ENCODE peak calls at places on chromosomes 5 and 9, in ten cellular contexts. One of them, this sample, is unnamed.

GRCh38 chr5:56329652-56330051 is 96.5 kb upstream of the ANKRD55 start:
- DNase-seq in GM13977: peak; percentile 59
- DNase-seq in ovary: no peak
- DNase-seq in fibroblast of pulmonary artery: no peak
- DNase-seq in bronchial epithelial cell: peak; percentile 79
- DNase-seq in cardiac fibroblast: no peak
- DNase-seq in Calu3: no peak
- DNase-seq in lower leg skin: no peak
- DNase-seq in HepG2: peak; percentile 30
- DNase-seq in endothelial cell: no peak
- DNase-seq in this sample: no peak

GRCh38 chr5:32708949-32709348 is 2.2 kb upstream of the NPR3 start:
- DNase-seq in lower leg skin: no peak
- DNase-seq in endothelial cell: no peak
- DNase-seq in fibroblast of pulmonary artery: no peak
- DNase-seq in cardiac fibroblast: no peak
- DNase-seq in ovary: no peak
- DNase-seq in bronchial epithelial cell: no peak
- DNase-seq in HepG2: no peak
- DNase-seq in GM13977: peak; percentile 23
- DNase-seq in Calu3: no peak
- DNase-seq in this sample: peak; percentile 8

GRCh38 chr5:130099001-130099400 is 194.7 kb downstream of the CHSY3 start:
- DNase-seq in cardiac fibroblast: no peak
- DNase-seq in HepG2: no peak
- DNase-seq in ovary: no peak
- DNase-seq in GM13977: no peak
- DNase-seq in Calu3: no peak
- DNase-seq in bronchial epithelial cell: no peak
- DNase-seq in fibroblast of pulmonary artery: no peak
- DNase-seq in endothelial cell: no peak
- DNase-seq in lower leg skin: no peak
- DNase-seq in this sample: no peak

GRCh38 chr5:34959323-34959722 is 30.0 kb downstream of the DNAJC21 start:
- DNase-seq in endothelial cell: no peak
- DNase-seq in bronchial epithelial cell: peak; percentile 70
- DNase-seq in GM13977: peak; percentile 61
- DNase-seq in cardiac fibroblast: peak; percentile 15
- DNase-seq in HepG2: no peak
- DNase-seq in fibroblast of pulmonary artery: peak; percentile 41
- DNase-seq in lower leg skin: no peak
- DNase-seq in Calu3: no peak
- DNase-seq in ovary: no peak
- DNase-seq in this sample: peak; percentile 19

GRCh38 chr5:128538249-128539037 is 398 bp upstream of the FBN2 start:
- DNase-seq in fibroblast of pulmonary artery: peak; percentile 91
- DNase-seq in GM13977: peak; percentile 18
- DNase-seq in endothelial cell: peak; percentile 76
- DNase-seq in Calu3: peak; percentile 16
- DNase-seq in lower leg skin: no peak
- DNase-seq in ovary: peak; percentile 63
- DNase-seq in HepG2: no peak
- DNase-seq in bronchial epithelial cell: peak; percentile 39
- DNase-seq in cardiac fibroblast: peak; percentile 90
- DNase-seq in this sample: no peak

GRCh38 chr5:51386916-51387853 is 3.9 kb downstream of the ISL1 start:
- DNase-seq in bronchial epithelial cell: no peak
- DNase-seq in cardiac fibroblast: no peak
- DNase-seq in GM13977: no peak
- DNase-seq in fibroblast of pulmonary artery: no peak
- DNase-seq in HepG2: no peak
- DNase-seq in endothelial cell: no peak
- DNase-seq in lower leg skin: no peak
- DNase-seq in Calu3: peak; percentile 65
- DNase-seq in ovary: no peak
- DNase-seq in this sample: no peak

GRCh38 chr5:173745123-173745522 is 128.7 kb upstream of the BOD1 start:
- DNase-seq in ovary: no peak
- DNase-seq in endothelial cell: no peak
- DNase-seq in fibroblast of pulmonary artery: no peak
- DNase-seq in cardiac fibroblast: no peak
- DNase-seq in HepG2: no peak
- DNase-seq in lower leg skin: no peak
- DNase-seq in Calu3: no peak
- DNase-seq in bronchial epithelial cell: no peak
- DNase-seq in GM13977: peak; percentile 34
- DNase-seq in this sample: no peak

GRCh38 chr5:148290271-148291195 is 21.7 kb upstream of the SPINK7 start:
- DNase-seq in Calu3: no peak
- DNase-seq in bronchial epithelial cell: peak; percentile 40
- DNase-seq in cardiac fibroblast: peak; percentile 39
- DNase-seq in fibroblast of pulmonary artery: peak; percentile 43
- DNase-seq in lower leg skin: no peak
- DNase-seq in endothelial cell: no peak
- DNase-seq in HepG2: peak; percentile 21
- DNase-seq in ovary: no peak
- DNase-seq in GM13977: peak; percentile 5
- DNase-seq in this sample: no peak

GRCh38 chr9:76020654-76021053 is 130.2 kb downstream of the PCSK5 start:
- DNase-seq in ovary: no peak
- DNase-seq in HepG2: no peak
- DNase-seq in lower leg skin: no peak
- DNase-seq in endothelial cell: no peak
- DNase-seq in cardiac fibroblast: no peak
- DNase-seq in GM13977: no peak
- DNase-seq in fibroblast of pulmonary artery: no peak
- DNase-seq in Calu3: no peak
- DNase-seq in bronchial epithelial cell: no peak
- DNase-seq in this sample: peak; percentile 34

GRCh38 chr5:111144352-111144930 is 52.3 kb downstream of the WDR36 start:
- DNase-seq in HepG2: no peak
- DNase-seq in endothelial cell: no peak
- DNase-seq in Calu3: no peak
- DNase-seq in lower leg skin: no peak
- DNase-seq in cardiac fibroblast: peak; percentile 46
- DNase-seq in fibroblast of pulmonary artery: peak; percentile 53
- DNase-seq in ovary: no peak
- DNase-seq in GM13977: peak; percentile 49
- DNase-seq in bronchial epithelial cell: peak; percentile 37
- DNase-seq in this sample: peak; percentile 13

GRCh38 chr9:125985998-125986655 is 239.0 kb downstream of the PBX3 start:
- DNase-seq in fibroblast of pulmonary artery: no peak
- DNase-seq in bronchial epithelial cell: no peak
- DNase-seq in ovary: no peak
- DNase-seq in HepG2: no peak
- DNase-seq in Calu3: no peak
- DNase-seq in endothelial cell: no peak
- DNase-seq in cardiac fibroblast: no peak
- DNase-seq in GM13977: no peak
- DNase-seq in lower leg skin: no peak
- DNase-seq in this sample: no peak

GRCh38 chr5:57175586-57175985 is 1.7 kb downstream of the GPBP1 start:
- DNase-seq in HepG2: no peak
- DNase-seq in lower leg skin: no peak
- DNase-seq in cardiac fibroblast: no peak
- DNase-seq in endothelial cell: no peak
- DNase-seq in GM13977: peak; percentile 54
- DNase-seq in Calu3: peak; percentile 43
- DNase-seq in fibroblast of pulmonary artery: no peak
- DNase-seq in bronchial epithelial cell: no peak
- DNase-seq in ovary: no peak
- DNase-seq in this sample: peak; percentile 75

GRCh38 chr5:113748403-113748802 is 234.9 kb downstream of the YTHDC2 start:
- DNase-seq in Calu3: no peak
- DNase-seq in HepG2: no peak
- DNase-seq in lower leg skin: no peak
- DNase-seq in fibroblast of pulmonary artery: no peak
- DNase-seq in GM13977: no peak
- DNase-seq in ovary: no peak
- DNase-seq in bronchial epithelial cell: peak; percentile 66
- DNase-seq in endothelial cell: no peak
- DNase-seq in cardiac fibroblast: no peak
- DNase-seq in this sample: no peak

DNA sequence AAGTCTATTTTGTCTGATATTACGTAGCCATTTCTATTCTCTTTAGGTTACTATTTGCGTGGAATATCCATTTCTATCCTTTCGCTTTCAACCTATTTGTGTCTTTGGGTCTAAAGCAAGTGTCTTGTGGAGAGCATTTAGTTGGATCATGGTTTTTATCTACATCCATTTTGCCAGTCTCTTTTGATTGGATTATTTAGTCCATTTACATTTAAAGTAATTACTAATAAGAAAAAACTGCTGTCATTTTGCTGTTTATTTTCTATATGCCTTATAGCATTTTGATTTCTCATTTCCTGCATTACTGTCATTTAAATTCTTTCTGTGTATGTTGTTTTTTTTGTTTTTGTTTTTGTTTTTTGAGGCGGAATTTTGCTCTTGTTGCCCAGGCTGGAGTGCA is 26.0 kb upstream of the UBQLN1 start:
- DNase-seq in HepG2: no peak
- DNase-seq in lower leg skin: no peak
- DNase-seq in fibroblast of pulmonary artery: no peak
- DNase-seq in GM13977: no peak
- DNase-seq in ovary: no peak
- DNase-seq in cardiac fibroblast: no peak
- DNase-seq in Calu3: no peak
- DNase-seq in bronchial epithelial cell: no peak
- DNase-seq in endothelial cell: no peak
- DNase-seq in this sample: no peak
- TF ChIP-seq CTCF in HepG2: no peak
- TF ChIP-seq CTCF in lower leg skin: no peak
- TF ChIP-seq CTCF in fibroblast of pulmonary artery: no peak
- TF ChIP-seq CTCF in GM13977: no peak
- TF ChIP-seq CTCF in ovary: no peak
- TF ChIP-seq CTCF in cardiac fibroblast: no peak
- TF ChIP-seq CTCF in Calu3: no peak
- TF ChIP-seq CTCF in bronchial epithelial cell: no peak
- TF ChIP-seq CTCF in endothelial cell: no peak
- TF ChIP-seq CTCF in this sample: no peak

GRCh38 chr9:70298245-70298771 is 39.5 kb downstream of the SMC5 start:
- DNase-seq in GM13977: no peak
- DNase-seq in fibroblast of pulmonary artery: no peak
- DNase-seq in lower leg skin: no peak
- DNase-seq in Calu3: no peak
- DNase-seq in ovary: no peak
- DNase-seq in HepG2: no peak
- DNase-seq in cardiac fibroblast: no peak
- DNase-seq in endothelial cell: no peak
- DNase-seq in bronchial epithelial cell: no peak
- DNase-seq in this sample: no peak
- TF ChIP-seq CTCF in GM13977: no peak
- TF ChIP-seq CTCF in fibroblast of pulmonary artery: no peak
- TF ChIP-seq CTCF in lower leg skin: no peak
- TF ChIP-seq CTCF in Calu3: no peak
- TF ChIP-seq CTCF in ovary: no peak
- TF ChIP-seq CTCF in HepG2: no peak
- TF ChIP-seq CTCF in cardiac fibroblast: no peak
- TF ChIP-seq CTCF in endothelial cell: no peak
- TF ChIP-seq CTCF in bronchial epithelial cell: no peak
- TF ChIP-seq CTCF in this sample: no peak

GRCh38 chr5:33936004-33936380 is 194 bp upstream of the RXFP3 start:
- DNase-seq in lower leg skin: no peak
- DNase-seq in cardiac fibroblast: peak; percentile 70
- DNase-seq in Calu3: peak; percentile 4
- DNase-seq in endothelial cell: peak; percentile 89
- DNase-seq in ovary: peak; percentile 69
- DNase-seq in fibroblast of pulmonary artery: peak; percentile 66
- DNase-seq in HepG2: no peak
- DNase-seq in bronchial epithelial cell: peak; percentile 4
- DNase-seq in GM13977: peak; percentile 83
- DNase-seq in this sample: peak; percentile 64
- TF ChIP-seq CTCF in lower leg skin: no peak
- TF ChIP-seq CTCF in cardiac fibroblast: no peak
- TF ChIP-seq CTCF in Calu3: no peak
- TF ChIP-seq CTCF in endothelial cell: no peak
- TF ChIP-seq CTCF in ovary: no peak
- TF ChIP-seq CTCF in fibroblast of pulmonary artery: peak; percentile 1
- TF ChIP-seq CTCF in HepG2: peak; percentile 10
- TF ChIP-seq CTCF in bronchial epithelial cell: peak; percentile 13
- TF ChIP-seq CTCF in GM13977: no peak
- TF ChIP-seq CTCF in this sample: no peak

GRCh38 chr5:78475370-78475769 is 115.0 kb downstream of the SCAMP1 start:
- DNase-seq in Calu3: no peak
- DNase-seq in endothelial cell: no peak
- DNase-seq in GM13977: no peak
- DNase-seq in cardiac fibroblast: no peak
- DNase-seq in ovary: no peak
- DNase-seq in HepG2: no peak
- DNase-seq in fibroblast of pulmonary artery: no peak
- DNase-seq in lower leg skin: no peak
- DNase-seq in bronchial epithelial cell: no peak
- DNase-seq in this sample: no peak

GRCh38 chr5:78476795-78477194 is 116.4 kb downstream of the SCAMP1 start:
- DNase-seq in cardiac fibroblast: no peak
- DNase-seq in HepG2: no peak
- DNase-seq in lower leg skin: no peak
- DNase-seq in fibroblast of pulmonary artery: no peak
- DNase-seq in Calu3: no peak
- DNase-seq in GM13977: no peak
- DNase-seq in ovary: no peak
- DNase-seq in bronchial epithelial cell: no peak
- DNase-seq in endothelial cell: no peak
- DNase-seq in this sample: no peak

GRCh38 chr5:78473747-78474146 is 113.3 kb downstream of the SCAMP1 start:
- DNase-seq in bronchial epithelial cell: no peak
- DNase-seq in Calu3: no peak
- DNase-seq in lower leg skin: no peak
- DNase-seq in HepG2: no peak
- DNase-seq in fibroblast of pulmonary artery: no peak
- DNase-seq in ovary: no peak
- DNase-seq in GM13977: no peak
- DNase-seq in endothelial cell: no peak
- DNase-seq in cardiac fibroblast: no peak
- DNase-seq in this sample: no peak

GRCh38 chr5:78467744-78468357 is 107.4 kb downstream of the SCAMP1 start:
- DNase-seq in fibroblast of pulmonary artery: peak; percentile 78
- DNase-seq in lower leg skin: no peak
- DNase-seq in endothelial cell: no peak
- DNase-seq in GM13977: peak; percentile 47
- DNase-seq in HepG2: peak; percentile 31
- DNase-seq in bronchial epithelial cell: peak; percentile 51
- DNase-seq in ovary: no peak
- DNase-seq in cardiac fibroblast: peak; percentile 79
- DNase-seq in Calu3: no peak
- DNase-seq in this sample: no peak

DNA sequence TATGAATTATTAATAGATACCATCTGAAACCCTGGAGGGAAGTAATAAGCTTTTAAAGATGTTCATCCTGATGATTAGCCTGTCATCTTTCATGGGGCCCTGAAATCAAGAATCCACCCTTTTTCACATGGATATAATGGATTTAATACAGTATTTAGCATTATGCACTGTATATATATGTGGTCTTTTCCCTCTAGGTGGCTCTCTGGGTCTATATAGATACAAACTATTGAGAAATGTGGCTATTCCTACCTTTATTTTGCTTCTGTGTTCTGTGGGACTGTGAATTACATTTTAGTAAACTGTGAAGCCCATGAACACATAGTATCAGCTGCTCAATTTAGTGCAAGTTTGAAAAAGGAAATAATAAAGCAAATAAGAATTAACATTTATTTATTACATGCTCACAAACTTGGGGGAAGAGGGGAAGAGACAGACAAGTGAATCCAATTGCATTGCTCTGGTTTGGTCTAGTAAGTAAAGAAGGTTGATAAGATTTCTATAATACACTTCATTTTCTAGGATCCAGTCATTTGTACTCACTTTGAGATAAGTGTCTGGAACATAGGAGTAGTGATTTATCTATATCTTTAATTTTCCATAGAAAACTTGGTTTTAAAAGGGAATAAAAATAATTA is 112.2 kb downstream of the SCAMP1 start:
- DNase-seq in lower leg skin: no peak
- DNase-seq in bronchial epithelial cell: no peak
- DNase-seq in cardiac fibroblast: peak; percentile 48
- DNase-seq in GM13977: no peak
- DNase-seq in fibroblast of pulmonary artery: peak; percentile 69
- DNase-seq in HepG2: peak; percentile 25
- DNase-seq in endothelial cell: no peak
- DNase-seq in ovary: no peak
- DNase-seq in Calu3: no peak
- DNase-seq in this sample: no peak
- TF ChIP-seq CTCF in lower leg skin: no peak
- TF ChIP-seq CTCF in bronchial epithelial cell: no peak
- TF ChIP-seq CTCF in cardiac fibroblast: peak; percentile 21
- TF ChIP-seq CTCF in GM13977: peak; percentile 30
- TF ChIP-seq CTCF in fibroblast of pulmonary artery: peak; percentile 56
- TF ChIP-seq CTCF in HepG2: peak; percentile 52
- TF ChIP-seq CTCF in endothelial cell: no peak
- TF ChIP-seq CTCF in ovary: no peak
- TF ChIP-seq CTCF in Calu3: peak; percentile 21
- TF ChIP-seq CTCF in this sample: no peak